ENCODE peak calls at places on chromosome 2, in four cellular contexts. M is HCT116, G is H1, E is HepG2. W is an unnamed sample.

GRCh38 chr2:236613607-236614006 is 44.0 kb downstream of the ACKR3 start:
- DNase-seq in E (no peak), M (no peak), G (no peak), W (no peak)

GRCh38 chr2:71064754-71065621 is 3.5 kb upstream of the NAGK start:
- DNase-seq in M (no peak), E (no peak), G (no peak), W (peak; percentile 2)

GRCh38 chr2:105785095-105785847 is 40.6 kb downstream of the NCK2 start:
- DNase-seq in E (no peak), G (no peak), M (no peak), W (no peak)

GRCh38 chr2:217946071-217946470 is 56.7 kb downstream of the TNS1 start:
- DNase-seq in E (no peak), M (no peak), G (no peak), W (no peak)

GRCh38 chr2:32124660-32125059 is 41.0 kb upstream of the SLC30A6 start:
- DNase-seq in G (no peak), E (no peak), M (no peak), W (no peak)

GRCh38 chr2:155600296-155600695 is 732.2 kb downstream of the NR4A2 start:
- DNase-seq in G (no peak), M (no peak), E (no peak), W (no peak)

GRCh38 chr2:232385660-232386489 is 7.3 kb downstream of the ALPP start:
- DNase-seq in M (peak; percentile 33), G (no peak), E (no peak), W (no peak)

GRCh38 chr2:219252084-219252483 is 959 bp upstream of the TUBA4B start:
- DNase-seq in E (no peak), G (no peak), M (no peak), W (no peak)

GRCh38 chr2:164257794-164258193 is 363.5 kb downstream of the GRB14 start:
- DNase-seq in E (no peak), G (no peak), M (no peak), W (no peak)

GRCh38 chr2:224142397-224143312 is 103.6 kb upstream of the SERPINE2 start:
- DNase-seq in E (no peak), G (no peak), M (no peak), W (no peak)

GRCh38 chr2:86566158-86566827 is 3.0 kb upstream of the CHMP3 start:
- DNase-seq in M (no peak), G (no peak), E (no peak), W (peak; percentile 36)

GRCh38 chr2:120313695-120314615 is 32.0 kb upstream of the INHBB start:
- DNase-seq in G (no peak), M (no peak), E (peak; percentile 36), W (no peak)

GRCh38 chr2:158665536-158666302 is 129.4 kb upstream of the DAPL1 start:
- DNase-seq in G (no peak), M (no peak), E (no peak), W (no peak)

GRCh38 chr2:151407281-151407680 is 2.4 kb upstream of the RIF1 start:
- DNase-seq in E (no peak), M (no peak), G (no peak), W (no peak)

GRCh38 chr2:26251893-26252292 is 7.2 kb downstream of the HADHB start:
- DNase-seq in G (no peak), M (no peak), E (no peak), W (no peak)

GRCh38 chr2:96084006-96084857 is 32.1 kb downstream of the ADRA2B start:
- DNase-seq in G (no peak), M (no peak), E (no peak), W (no peak)

GRCh38 chr2:239148495-239149200 is 252.2 kb downstream of the HDAC4 start:
- DNase-seq in M (no peak), E (no peak), G (no peak), W (no peak)

GRCh38 chr2:240435955-240436625 is 627 bp downstream of the GPC1 start:
- DNase-seq in E (no peak), M (no peak), G (no peak), W (no peak)

GRCh38 chr2:171409436-171409971 is 24.3 kb downstream of the METTL8 start:
- DNase-seq in M (no peak), E (no peak), G (no peak), W (no peak)

GRCh38 chr2:24110660-24111303 is 12.4 kb downstream of the PFN4 start:
- DNase-seq in E (no peak), M (no peak), G (no peak), W (no peak)

GRCh38 chr2:238499731-238500570 is 73.2 kb downstream of the ASB1 start:
- DNase-seq in E (no peak), M (no peak), G (no peak), W (no peak)

GRCh38 chr2:18119883-18120282 is 241.4 kb downstream of the KCNS3 start:
- DNase-seq in M (no peak), E (no peak), G (no peak), W (no peak)

GRCh38 chr2:220174826-220175225 is 547.4 kb downstream of the SLC4A3 start:
- DNase-seq in E (no peak), G (no peak), M (no peak), W (no peak)

GRCh38 chr2:46683541-46683940 is 204.2 kb downstream of the TMEM247 start:
- DNase-seq in G (no peak), M (no peak), E (no peak), W (no peak)

GRCh38 chr2:140257692-140258300 is 1477.6 kb upstream of the NXPH2 start:
- DNase-seq in M (no peak), G (no peak), E (no peak), W (no peak)

GRCh38 chr2:96156011-96156820 is 11.0 kb upstream of the DUSP2 start:
- DNase-seq in E (no peak), G (no peak), M (no peak), W (no peak)

GRCh38 chr2:179936654-179937053 is 70.4 kb downstream of the CWC22 start:
- DNase-seq in M (peak; percentile 29), E (peak; percentile 74), G (peak; percentile 23), W (peak; percentile 22)

GRCh38 chr2:121648206-121648605 is 1.1 kb downstream of the CLASP1 start:
- DNase-seq in G (no peak), E (peak; percentile 39), M (no peak), W (no peak)

GRCh38 chr2:61116302-61116701 is 45.7 kb upstream of the C2orf74 start:
- DNase-seq in M (no peak), G (no peak), E (no peak), W (no peak)

GRCh38 chr2:8456149-8457091 is 225.4 kb upstream of the ID2 start:
- DNase-seq in M (no peak), E (no peak), G (no peak), W (no peak)

GRCh38 chr2:47016172-47016913 is 100.7 kb upstream of the MCFD2 start:
- DNase-seq in G (peak; percentile 15), E (no peak), M (peak; percentile 60), W (peak; percentile 52)

GRCh38 chr2:217261452-217261851 is 401.6 kb upstream of the TNP1 start:
- DNase-seq in E (no peak), M (no peak), G (no peak), W (peak; percentile 8)

GRCh38 chr2:121084137-121084680 is 200.8 kb downstream of the TFCP2L1 start:
- DNase-seq in G (no peak), E (no peak), M (no peak), W (no peak)

GRCh38 chr2:63786506-63786905 is 55.2 kb upstream of the UGP2 start:
- DNase-seq in G (no peak), M (no peak), E (no peak), W (no peak)

GRCh38 chr2:105398522-105399206 is at the start of gene FHL2:
- DNase-seq in E (peak; percentile 64), M (peak; percentile 48), G (peak; percentile 60), W (peak; percentile 81)

GRCh38 chr2:929965-930364 is 20.7 kb upstream of the SNTG2 start:
- DNase-seq in G (no peak), E (no peak), M (no peak), W (no peak)

GRCh38 chr2:129849559-129850160 is 129.8 kb upstream of the RAB6C start:
- DNase-seq in M (peak; percentile 74), G (no peak), E (peak; percentile 69), W (peak; percentile 42)

GRCh38 chr2:68475110-68475509 is 7.7 kb downstream of the APLF start:
- DNase-seq in G (no peak), M (no peak), E (no peak), W (no peak)

GRCh38 chr2:221096651-221097567 is 475.2 kb downstream of the EPHA4 start:
- DNase-seq in E (no peak), G (no peak), M (no peak), W (no peak)

GRCh38 chr2:113876503-113877387 is 13.1 kb upstream of the ACTR3 start:
- DNase-seq in M (peak; percentile 64), G (no peak), E (peak; percentile 98), W (no peak)

GRCh38 chr2:98376301-98376945 is 30.2 kb downstream of the CNGA3 start:
- DNase-seq in G (no peak), M (no peak), E (no peak), W (no peak)
- TF ChIP-seq FOSL1 in G (no peak), M (no peak), E (no peak), W (no peak)

GRCh38 chr2:214382229-214382628 is 28.6 kb upstream of the VWC2L start:
- DNase-seq in M (no peak), E (no peak), G (no peak), W (no peak)

GRCh38 chr2:214378455-214379103 is 32.3 kb upstream of the VWC2L start:
- DNase-seq in E (no peak), M (no peak), G (no peak), W (no peak)

GRCh38 chr2:214376631-214377624 is 33.9 kb upstream of the VWC2L start:
- DNase-seq in M (no peak), G (no peak), E (no peak), W (no peak)

GRCh38 chr2:214379227-214379626 is 31.6 kb upstream of the VWC2L start:
- DNase-seq in G (no peak), M (no peak), E (no peak), W (no peak)
- TF ChIP-seq FOSL1 in G (no peak), M (no peak), E (no peak), W (no peak)

GRCh38 chr2:233572468-233572867 is 5.9 kb upstream of the USP40 start:
- DNase-seq in E (no peak), G (no peak), M (no peak), W (no peak)
- TF ChIP-seq FOSL1 in E (no peak), G (no peak), M (no peak), W (no peak)

GRCh38 chr2:16774980-16775963 is 109.6 kb upstream of the CYRIA start:
- DNase-seq in E (peak; percentile 41), G (no peak), M (no peak), W (peak; percentile 28)
- TF ChIP-seq FOSL1 in E (no peak), G (no peak), M (no peak), W (no peak)

GRCh38 chr2:228092056-228092455 is 89.4 kb downstream of the SPHKAP start:
- DNase-seq in E (no peak), G (no peak), M (no peak), W (no peak)

DNA sequence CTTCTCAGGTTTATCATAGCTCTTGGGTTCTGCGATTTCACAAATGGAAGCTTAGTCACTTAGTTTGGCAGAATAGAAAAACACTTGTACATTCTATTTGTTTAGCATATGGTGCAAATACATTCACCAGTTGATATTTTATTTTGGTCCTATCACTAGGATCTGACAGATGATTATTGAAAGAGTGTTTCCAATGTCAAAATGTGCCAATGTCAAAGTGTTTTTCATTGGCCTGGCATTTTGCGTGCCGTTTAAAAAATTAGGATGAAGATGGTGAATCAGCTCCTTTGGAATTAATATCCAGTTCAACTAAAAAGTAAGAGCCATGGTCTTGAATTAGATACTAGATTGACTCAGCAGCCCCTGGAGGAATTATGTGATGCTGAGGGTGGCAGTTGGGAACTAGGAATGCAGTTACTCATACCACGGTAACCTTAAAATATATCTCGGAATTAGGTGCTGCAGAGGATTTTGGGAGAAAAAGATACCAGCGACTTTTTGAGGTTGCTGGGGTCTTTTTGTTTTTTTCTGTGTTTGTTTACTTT is 87.0 kb downstream of the SPHKAP start:
- DNase-seq in E (no peak), G (no peak), M (no peak), W (no peak)
- TF ChIP-seq FOSL1 in E (no peak), G (no peak), M (no peak), W (no peak)

W was measured in K562.